ENCODE peak calls at places on chromosomes 2 and 18, in six cellular contexts. R is IMR-90, B is K562, X is GM12878, D is SK-N-SH, Q is HepG2. Y is an unnamed sample.

GRCh38 chr2:111622859-111623258 is 261.1 kb downstream of the ANAPC1 start:
- DNase-seq in D (no peak), B (no peak), X (no peak), Q (no peak), R (no peak), Y (no peak)

GRCh38 chr2:10954856-10955818 is 43.4 kb downstream of the KCNF1 start:
- DNase-seq in X (no peak), Q (no peak), R (peak; percentile 43), B (no peak), D (no peak), Y (no peak)

GRCh38 chr18:49044898-49045297 is 94.1 kb upstream of the SMAD7 start:
- DNase-seq in Q (no peak), R (no peak), D (no peak), B (no peak), X (no peak), Y (no peak)

GRCh38 chr2:186068154-186068826 is 329.7 kb downstream of the FSIP2 start:
- DNase-seq in X (no peak), D (peak; percentile 64), Q (peak; percentile 39), R (no peak), B (no peak), Y (no peak)

GRCh38 chr2:120134263-120134662 is 88.9 kb downstream of the TMEM185B start:
- DNase-seq in Q (peak; percentile 87), R (peak; percentile 99), D (no peak), X (no peak), B (no peak), Y (peak; percentile 27)

GRCh38 chr2:106232633-106233032 is 38.5 kb upstream of the UXS1 start:
- DNase-seq in B (no peak), D (no peak), R (no peak), X (no peak), Q (no peak), Y (no peak)

GRCh38 chr2:47595690-47596089 is 187.3 kb upstream of the MSH6 start:
- DNase-seq in D (no peak), B (no peak), Q (no peak), R (no peak), X (no peak), Y (no peak)

GRCh38 chr2:78351208-78351607 is 674.3 kb upstream of the REG3G start:
- DNase-seq in D (peak; percentile 3), X (no peak), R (no peak), B (no peak), Q (no peak), Y (peak; percentile 3)

GRCh38 chr2:31319391-31320175 is 85.6 kb downstream of the EHD3 start:
- DNase-seq in Q (no peak), R (peak; percentile 85), D (no peak), X (peak; percentile 32), B (no peak), Y (no peak)

GRCh38 chr2:191478754-191479679 is 198.9 kb upstream of the NABP1 start:
- DNase-seq in Q (peak; percentile 23), B (no peak), R (peak; percentile 39), X (no peak), D (peak; percentile 71), Y (no peak)

GRCh38 chr2:239459581-239459980 is 58.8 kb upstream of the HDAC4 start:
- DNase-seq in R (no peak), B (no peak), D (no peak), Q (no peak), X (no peak), Y (no peak)

GRCh38 chr2:213834331-213834730 is 550.1 kb downstream of the SPAG16 start:
- DNase-seq in R (peak; percentile 88), Q (no peak), D (no peak), X (no peak), B (no peak), Y (peak; percentile 55)

GRCh38 chr2:71101656-71102055 is 28.4 kb downstream of the MCEE start:
- DNase-seq in X (no peak), R (peak; percentile 94), Q (peak; percentile 50), D (no peak), B (no peak), Y (no peak)

GRCh38 chr18:57755473-57756067 is 47.5 kb downstream of the ATP8B1 start:
- DNase-seq in Q (no peak), R (no peak), B (no peak), D (peak; percentile 11), X (no peak), Y (no peak)

GRCh38 chr2:23360571-23361125 is 24.3 kb upstream of the KLHL29 start:
- DNase-seq in R (peak; percentile 28), X (no peak), D (peak; percentile 37), B (peak; percentile 23), Q (peak; percentile 51), Y (peak; percentile 36)

GRCh38 chr2:232634319-232635150 is 1.1 kb downstream of the EFHD1 start:
- DNase-seq in Q (no peak), D (peak; percentile 44), B (no peak), R (no peak), X (no peak), Y (no peak)

GRCh38 chr2:181231886-181232644 is 225.1 kb upstream of the ITGA4 start:
- DNase-seq in X (no peak), D (no peak), R (no peak), Q (no peak), B (no peak), Y (no peak)

GRCh38 chr18:58044370-58045264 is 591 bp downstream of the NEDD4L start:
- DNase-seq in D (peak; percentile 67), B (peak; percentile 44), Q (no peak), X (no peak), R (peak; percentile 34), Y (peak; percentile 32)

GRCh38 chr2:177334940-177335543 is 57.5 kb upstream of the AGPS start:
- DNase-seq in X (no peak), D (peak; percentile 34), R (peak; percentile 40), Q (peak; percentile 72), B (peak; percentile 74), Y (peak; percentile 23)

GRCh38 chr2:144460981-144461766 is 58.7 kb downstream of the ZEB2 start:
- DNase-seq in B (no peak), R (peak; percentile 86), Q (no peak), D (no peak), X (no peak), Y (no peak)

GRCh38 chr2:95056044-95056443 is 30.5 kb downstream of the MAL start:
- DNase-seq in D (no peak), Q (no peak), R (no peak), X (no peak), B (no peak), Y (no peak)

GRCh38 chr2:126936219-126936618 is 37.5 kb downstream of the TEX51 start:
- DNase-seq in B (no peak), X (no peak), Q (no peak), R (no peak), D (no peak), Y (no peak)

GRCh38 chr2:20992201-20992711 is 51.6 kb downstream of the APOB start:
- DNase-seq in D (no peak), Q (no peak), X (no peak), R (peak; percentile 12), B (no peak), Y (no peak)

GRCh38 chr18:58721586-58722160 is 50.4 kb downstream of the MALT1 start:
- DNase-seq in D (no peak), B (no peak), X (no peak), Q (no peak), R (peak; percentile 28), Y (no peak)

GRCh38 chr2:129780316-129781282 is 198.9 kb upstream of the RAB6C start:
- DNase-seq in Q (no peak), B (no peak), D (no peak), X (no peak), R (no peak), Y (no peak)

GRCh38 chr18:42052137-42052708 is 97.2 kb downstream of the PIK3C3 start:
- DNase-seq in B (no peak), Q (no peak), D (peak; percentile 9), R (peak; percentile 52), X (no peak), Y (no peak)
- TF ChIP-seq SMC3 in B (no peak), Q (no peak), D (no peak), R (no peak), X (no peak), Y (no peak)

GRCh38 chr2:68907923-68908253 is 36.7 kb upstream of the BMP10 start:
- DNase-seq in D (no peak), B (no peak), Q (no peak), R (no peak), X (no peak), Y (no peak)
- H3K4me2 ChIP-seq in D (no peak overlapping the region), B (peak overlapping the region; percentile 33), Q (no peak overlapping the region), R (no peak overlapping the region), X (peak overlapping the region; percentile 49), Y (peak overlapping the region; percentile 37)

GRCh38 chr2:54626884-54627283 is 96.6 kb upstream of the EML6 start:
- DNase-seq in X (no peak), Q (no peak), D (no peak), R (no peak), B (no peak), Y (no peak)

GRCh38 chr2:54620948-54621347 is 102.5 kb upstream of the EML6 start:
- DNase-seq in Q (no peak), D (no peak), X (no peak), B (no peak), R (no peak), Y (no peak)

GRCh38 chr2:54626131-54626530 is 97.3 kb upstream of the EML6 start:
- DNase-seq in B (no peak), X (no peak), D (no peak), Q (no peak), R (no peak), Y (no peak)

GRCh38 chr2:54627973-54628372 is 95.5 kb upstream of the EML6 start:
- DNase-seq in R (no peak), Q (no peak), X (no peak), D (no peak), B (no peak), Y (no peak)

DNA sequence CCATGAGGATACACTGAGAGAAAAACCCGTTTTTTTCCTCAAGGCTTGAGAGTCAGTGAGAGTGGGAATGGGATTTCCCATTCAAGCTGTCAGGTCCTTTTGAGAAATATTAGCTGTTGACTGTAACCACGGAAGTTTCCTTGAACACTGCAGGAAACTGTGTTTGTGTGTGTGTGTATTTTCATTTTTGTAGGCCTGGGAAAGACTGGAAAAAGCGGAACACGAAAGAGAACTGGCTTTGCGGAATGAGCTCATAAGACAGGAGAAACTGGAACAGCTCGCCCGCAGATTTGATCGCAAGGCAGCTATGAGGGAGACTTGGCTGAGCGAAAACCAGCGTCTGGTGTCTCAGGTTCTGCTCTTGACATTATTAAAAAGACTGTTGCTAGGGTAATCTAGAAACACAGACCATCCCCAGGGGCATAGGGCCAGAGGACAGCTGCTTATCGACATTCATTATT is 98.8 kb upstream of the EML6 start:
- DNase-seq in B (no peak), D (peak; percentile 60), R (peak; percentile 54), X (no peak), Q (no peak), Y (no peak)
- TF ChIP-seq SMC3 in B (no peak), D (no peak), R (no peak), X (no peak), Q (no peak), Y (no peak)

DNA sequence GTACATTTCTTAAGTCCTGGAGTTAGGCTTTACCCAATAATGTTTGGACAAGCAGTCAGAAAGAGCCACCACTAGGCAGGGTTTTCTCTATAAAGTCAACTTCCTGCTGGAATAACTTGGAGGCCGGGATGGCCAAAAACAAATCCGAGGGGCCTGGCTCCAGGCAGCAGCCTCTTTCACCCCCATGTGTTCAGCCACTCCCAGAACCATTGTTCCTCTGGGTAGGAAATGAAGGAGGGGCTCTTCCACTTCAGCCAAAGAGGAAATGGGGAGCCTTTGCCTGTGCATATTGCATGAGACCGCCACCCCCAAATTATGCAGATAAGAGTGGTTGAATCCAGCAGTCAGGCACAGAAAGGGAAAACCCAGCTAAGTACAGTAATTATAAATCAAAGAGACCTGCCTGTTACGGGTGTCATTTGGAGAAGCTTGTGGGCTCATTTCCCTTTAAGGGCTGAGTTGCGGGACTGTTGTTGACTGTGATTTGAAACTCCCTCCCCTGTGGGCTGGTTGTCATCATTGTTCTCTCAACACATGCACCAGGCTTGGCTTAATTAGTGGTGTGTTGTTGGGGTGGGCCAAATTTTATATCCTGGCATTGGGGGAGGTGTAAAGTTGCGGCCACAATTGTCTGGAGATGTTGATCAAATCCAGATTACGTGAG is 212.8 kb upstream of the SOX11 start:
- DNase-seq in R (no peak), X (no peak), D (peak; percentile 71), B (no peak), Q (no peak), Y (no peak)
- H3K4me2 ChIP-seq in R (no peak overlapping the region), X (no peak overlapping the region), D (no peak overlapping the region), B (no peak overlapping the region), Q (no peak overlapping the region), Y (no peak overlapping the region)

Y was measured in A549.